ENCODE peak calls at places on chromosomes 6 and 20, in four cellular contexts. J is HepG2, G is GM12878, C is K562. E is an unnamed sample.

GRCh38 chr6:38262609-38263008 is 377.1 kb downstream of the BTBD9 start:
- DNase-seq in J (no peak), G (no peak), C (no peak), E (no peak)

GRCh38 chr6:159692303-159693127 is 526 bp downstream of the SOD2 start:
- DNase-seq in J (peak), G (no peak), C (no peak), E (no peak)

GRCh38 chr20:12305555-12305954 is 387.9 kb downstream of the BTBD3 start:
- DNase-seq in J (no peak), G (no peak), C (no peak), E (no peak)

GRCh38 chr20:2162125-2162822 is 60.6 kb downstream of the STK35 start:
- DNase-seq in J (no peak), G (no peak), C (no peak), E (no peak)

GRCh38 chr6:38143191-38144154 is 323.9 kb downstream of the ZFAND3 start:
- DNase-seq in J (no peak), G (no peak), C (no peak), E (no peak)

GRCh38 chr6:140475086-140475485 is 1100.6 kb upstream of the CITED2 start:
- DNase-seq in J (no peak), G (no peak), C (no peak), E (no peak)

GRCh38 chr6:23077797-23078196 is 508.4 kb downstream of the HDGFL1 start:
- DNase-seq in J (no peak), G (no peak), C (no peak), E (no peak)

GRCh38 chr6:48560408-48560807 is 449.4 kb upstream of the PTCHD4 start:
- DNase-seq in J (no peak), G (no peak), C (no peak), E (no peak)

GRCh38 chr20:20452254-20452676 is 84.4 kb downstream of the INSM1 start:
- DNase-seq in J (no peak), G (peak), C (no peak), E (peak)

GRCh38 chr20:57059055-57059617 is 207.3 kb downstream of the BMP7 start:
- DNase-seq in J (no peak), G (no peak), C (no peak), E (no peak)

GRCh38 chr6:27608916-27609883 is 136.3 kb upstream of the ZNF184 start:
- DNase-seq in J (peak), G (peak), C (no peak), E (peak)

GRCh38 chr6:80932364-80932763 is 820.1 kb downstream of the TENT5A start:
- DNase-seq in J (no peak), G (no peak), C (no peak), E (no peak)

GRCh38 chr20:59663513-59663890 is 59.2 kb downstream of the PHACTR3 start:
- DNase-seq in J (no peak), G (no peak), C (no peak), E (no peak)

GRCh38 chr6:16812993-16813392 is 51.7 kb upstream of the ATXN1 start:
- DNase-seq in J (no peak), G (no peak), C (no peak), E (no peak)

GRCh38 chr6:152142116-152142515 is 334.6 kb downstream of the ESR1 start:
- DNase-seq in J (no peak), G (no peak), C (no peak), E (no peak)

GRCh38 chr6:99305021-99305554 is 44.4 kb downstream of the FAXC start:
- DNase-seq in J (no peak), G (no peak), C (no peak), E (no peak)

GRCh38 chr20:50844430-50845100 is 49.7 kb downstream of the BCAS4 start:
- DNase-seq in J (peak), G (peak), C (peak), E (no peak)

GRCh38 chr6:48990746-48991145 is 472.3 kb downstream of the MMUT start:
- DNase-seq in J (no peak), G (no peak), C (no peak), E (no peak)

GRCh38 chr6:36824262-36824661 is 15.0 kb downstream of the CPNE5 start:
- DNase-seq in J (no peak), G (no peak), C (no peak), E (no peak)

GRCh38 chr6:117601811-117602150 is 530 bp downstream of the GOPC start:
- DNase-seq in J (no peak), G (no peak), C (no peak), E (no peak)

GRCh38 chr20:51043811-51044210 is 20.9 kb upstream of the KCNG1 start:
- DNase-seq in J (no peak), G (no peak), C (no peak), E (no peak)

GRCh38 chr20:50285376-50286173 is 94.9 kb downstream of the CEBPB start:
- DNase-seq in J (no peak), G (peak), C (no peak), E (no peak)

GRCh38 chr6:11120273-11121005 is 8.9 kb upstream of the ERVFRD-1 start:
- DNase-seq in J (no peak), G (no peak), C (no peak), E (no peak)

GRCh38 chr6:85864453-85865401 is 222.0 kb upstream of the SYNCRIP start:
- DNase-seq in J (peak), G (no peak), C (no peak), E (no peak)

GRCh38 chr6:37636112-37636511 is 61.6 kb downstream of the MDGA1 start:
- DNase-seq in J (no peak), G (no peak), C (no peak), E (no peak)

GRCh38 chr6:7624781-7625710 is 35.0 kb downstream of the SNRNP48 start:
- DNase-seq in J (no peak), G (no peak), C (no peak), E (no peak)

GRCh38 chr6:7433211-7433610 is 43.6 kb downstream of the RIOK1 start:
- DNase-seq in J (no peak), G (no peak), C (no peak), E (no peak)

GRCh38 chr6:105178110-105178509 is 1.7 kb downstream of the POPDC3 start:
- DNase-seq in J (no peak), G (no peak), C (no peak), E (no peak)

GRCh38 chr6:20350215-20350614 is 51.5 kb upstream of the E2F3 start:
- DNase-seq in J (no peak), G (no peak), C (no peak), E (no peak)

GRCh38 chr6:153947817-153948447 is 91.1 kb upstream of the OPRM1 start:
- DNase-seq in J (peak), G (no peak), C (peak), E (peak)

GRCh38 chr20:59958626-59959025 is 403 bp downstream of the CDH26 start:
- DNase-seq in J (no peak), G (no peak), C (no peak), E (no peak)

GRCh38 chr6:22043284-22043962 is 253.4 kb downstream of the PRL start:
- DNase-seq in J (no peak), G (no peak), C (no peak), E (no peak)

GRCh38 chr6:125114248-125114858 is 39.2 kb upstream of the TPD52L1 start:
- DNase-seq in J (peak), G (no peak), C (peak), E (no peak)

GRCh38 chr6:69398729-69399128 is 398.1 kb downstream of the LMBRD1 start:
- DNase-seq in J (no peak), G (no peak), C (no peak), E (no peak)

GRCh38 chr6:106477790-106478189 is 117.3 kb downstream of the CRYBG1 start:
- DNase-seq in J (no peak), G (no peak), C (no peak), E (no peak)

GRCh38 chr6:106474476-106474875 is 114.0 kb downstream of the CRYBG1 start:
- DNase-seq in J (no peak), G (no peak), C (no peak), E (no peak)

GRCh38 chr6:106475280-106475679 is 114.8 kb downstream of the CRYBG1 start:
- DNase-seq in J (no peak), G (no peak), C (no peak), E (no peak)

GRCh38 chr6:106477158-106477557 is 116.6 kb downstream of the CRYBG1 start:
- DNase-seq in J (no peak), G (no peak), C (no peak), E (no peak)

GRCh38 chr6:106476326-106477105 is 116.0 kb downstream of the CRYBG1 start:
- DNase-seq in J (no peak), G (no peak), C (no peak), E (no peak)
- TF ChIP-seq RFX5 in J (no peak), G (no peak), C (no peak), E (no peak)

DNA sequence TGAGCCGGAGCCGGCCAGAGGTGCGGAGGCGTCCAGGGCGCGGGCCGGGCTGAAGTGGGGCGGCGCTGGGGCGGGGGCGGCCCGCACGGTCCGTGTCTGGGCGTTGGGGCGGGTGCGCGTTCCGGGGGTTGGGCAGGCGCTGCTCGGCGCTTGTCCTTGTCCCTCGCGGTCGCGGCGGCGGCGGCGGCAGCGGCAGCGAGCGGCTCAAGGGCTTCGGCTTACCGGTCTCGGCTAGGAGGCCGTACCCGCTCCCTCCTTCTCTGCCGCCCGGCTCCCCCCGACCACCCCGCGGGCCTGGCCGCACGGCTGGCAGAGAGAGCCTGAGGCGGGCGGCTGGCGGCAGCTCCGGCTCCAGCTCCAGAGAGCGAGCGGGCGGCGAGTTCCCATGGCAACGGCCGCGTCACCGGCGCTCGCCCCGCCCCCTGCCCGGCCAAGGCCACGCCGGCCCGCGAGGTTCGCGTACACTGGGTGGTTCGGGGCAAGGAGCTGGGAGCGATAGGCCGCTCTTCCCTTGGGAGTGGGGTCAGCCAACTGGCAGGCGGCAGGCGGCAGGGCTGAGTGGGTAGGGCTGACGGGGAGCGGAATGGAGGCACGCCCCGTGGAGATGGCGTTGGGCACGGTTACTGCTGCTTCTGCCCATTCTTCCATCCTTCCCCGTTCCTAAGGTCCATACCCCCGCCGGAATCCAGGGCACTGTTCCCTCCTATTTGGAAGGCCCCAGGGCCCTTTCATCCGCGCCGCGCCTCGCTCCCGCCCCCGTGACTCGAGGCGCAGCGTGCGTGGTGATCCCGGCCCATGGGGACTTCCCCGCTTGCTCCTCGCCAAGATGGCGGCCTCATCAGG is at the start of gene LRRC73:
- DNase-seq in J (peak), G (no peak), C (peak), E (peak)
- TF ChIP-seq EZH2 in J (no peak), G (no peak), C (no peak), E (no peak)

GRCh38 chr6:52221302-52221701 is 23.0 kb downstream of the IL17F start:
- DNase-seq in J (no peak), G (no peak), C (no peak), E (no peak)
- TF ChIP-seq RFX5 in J (no peak), G (no peak), C (no peak), E (no peak)

GRCh38 chr20:21513881-21514540 is at the start of gene NKX2-2:
- DNase-seq in J (no peak), G (no peak), C (no peak), E (peak)

GRCh38 chr20:21513181-21513663 is 642 bp downstream of the NKX2-2 start:
- DNase-seq in J (no peak), G (no peak), C (no peak), E (no peak)

GRCh38 chr20:21516180-21516567 is 2.3 kb upstream of the NKX2-2 start:
- DNase-seq in J (no peak), G (no peak), C (no peak), E (no peak)

GRCh38 chr20:21515300-21516179 is 1.7 kb upstream of the NKX2-2 start:
- DNase-seq in J (no peak), G (no peak), C (no peak), E (peak)

GRCh38 chr20:21514553-21515251 is 838 bp upstream of the NKX2-2 start:
- DNase-seq in J (no peak), G (no peak), C (no peak), E (peak)
- TF ChIP-seq EZH2 in J (no peak), G (no peak), C (no peak), E (no peak)

DNA sequence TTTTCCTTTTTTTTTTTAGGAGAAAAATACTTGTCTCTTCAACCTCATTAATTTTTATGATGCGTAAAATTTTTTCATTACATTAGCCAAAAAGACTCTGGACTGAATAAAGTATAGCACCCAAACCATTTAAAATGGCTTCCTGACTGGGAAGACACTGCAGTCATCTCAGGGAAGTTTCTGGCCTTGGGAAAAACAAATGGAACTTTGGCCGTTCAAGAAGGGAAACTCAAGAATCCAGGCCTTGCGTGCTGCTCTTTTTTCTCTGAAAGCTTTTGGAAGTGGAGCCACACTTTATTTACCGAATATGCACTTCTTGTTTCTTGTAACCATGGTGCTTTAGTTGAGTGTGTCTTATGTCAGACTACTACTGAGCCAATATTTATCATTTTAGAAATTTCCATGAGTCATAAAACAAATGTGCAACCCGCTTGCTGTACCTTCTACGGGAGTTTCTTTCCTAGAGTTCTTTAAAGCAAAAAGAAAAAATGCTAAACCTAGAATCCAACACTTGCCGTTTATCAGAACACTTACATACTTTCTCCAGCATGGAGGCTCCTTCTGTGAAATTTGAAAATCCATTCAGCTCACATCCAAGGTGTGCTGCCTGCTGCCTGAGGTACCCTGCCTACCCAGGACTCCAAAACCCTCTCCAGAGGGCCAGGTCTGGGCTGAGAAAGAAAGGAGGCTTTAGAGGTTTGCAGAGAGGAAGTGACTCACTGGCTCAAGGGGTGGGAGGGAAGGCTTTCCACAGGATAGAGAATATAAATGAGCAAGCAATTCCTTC is 11.5 kb upstream of the DSTN start:
- DNase-seq in J (peak), G (no peak), C (peak), E (peak)
- TF ChIP-seq RFX5 in J (no peak), G (no peak), C (no peak), E (no peak)

GRCh38 chr20:9507544-9508239 is 6.7 kb upstream of the LAMP5 start:
- DNase-seq in J (no peak), G (no peak), C (no peak), E (peak)
- TF ChIP-seq EZH2 in J (no peak), G (no peak), C (no peak), E (peak)

GRCh38 chr6:135195522-135195921 is 14.4 kb downstream of the MYB start:
- DNase-seq in J (no peak), G (no peak), C (no peak), E (no peak)

GRCh38 chr6:135196739-135197510 is 15.8 kb downstream of the MYB start:
- DNase-seq in J (no peak), G (no peak), C (no peak), E (no peak)

GRCh38 chr6:135193221-135193620 is 12.1 kb downstream of the MYB start:
- DNase-seq in J (no peak), G (no peak), C (no peak), E (no peak)

GRCh38 chr6:135192256-135193174 is 11.4 kb downstream of the MYB start:
- DNase-seq in J (no peak), G (no peak), C (peak), E (no peak)

DNA sequence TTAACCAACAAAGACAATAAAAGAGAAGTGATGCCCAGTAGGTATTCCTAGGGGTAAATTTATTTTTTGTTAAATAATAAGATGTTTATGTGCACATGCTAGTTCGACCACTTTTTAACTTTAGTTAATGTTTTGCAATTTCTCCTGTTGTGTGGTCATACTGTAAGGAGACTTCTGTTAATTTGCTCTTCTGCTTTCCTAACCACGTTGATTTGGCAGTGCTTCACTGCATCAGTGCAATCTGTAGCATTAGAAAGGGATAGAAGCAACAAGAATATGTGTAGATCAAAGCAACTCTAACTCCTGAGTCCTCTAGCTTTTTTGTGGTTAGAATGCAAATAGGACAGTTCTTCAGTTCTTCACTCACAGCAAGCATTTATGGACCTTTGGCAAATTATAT is 13.9 kb downstream of the MYB start:
- DNase-seq in J (no peak), G (no peak), C (no peak), E (no peak)
- TF ChIP-seq RFX5 in J (no peak), G (no peak), C (no peak), E (no peak)

GRCh38 chr6:29748391-29749352 is 25.4 kb downstream of the HLA-F start:
- DNase-seq in J (peak), G (no peak), C (peak), E (no peak)
- TF ChIP-seq EZH2 in J (no peak), G (no peak), C (no peak), E (peak)

E was measured in H1.